ENCODE peak calls at places on chromosomes 5 and 9, in eight cellular contexts. E, Q, A, P, J, K, H and Y are unnamed samples. For H3K9me3, the result is how much of the 10 kb centered on the place peaks cover.

GRCh38 chr9:18238752-18239151 is 235.2 kb upstream of the ADAMTSL1 start:
- DNase-seq in A (no peak), E (no peak), J (no peak), Q (peak), H (no peak), K (no peak), P (no peak), Y (no peak)

GRCh38 chr9:16247188-16247875 is 623.1 kb downstream of the BNC2 start:
- DNase-seq in A (no peak), J (peak), Q (peak), P (no peak), K (no peak), E (no peak), H (no peak), Y (no peak)

GRCh38 chr9:8071445-8071798 is 271.8 kb upstream of the DMAC1 start:
- DNase-seq in A (no peak), Q (no peak), P (no peak), K (peak), E (no peak), J (no peak), H (no peak), Y (no peak)

GRCh38 chr5:148829248-148829594 is 2.8 kb downstream of the ADRB2 start:
- DNase-seq in E (no peak), J (no peak), K (no peak), A (no peak), Q (no peak), H (no peak), P (no peak), Y (no peak)

GRCh38 chr5:172113036-172113435 is 75.0 kb downstream of the STK10 start:
- DNase-seq in P (no peak), H (peak), E (no peak), J (no peak), A (no peak), K (peak), Q (no peak), Y (no peak)

GRCh38 chr5:168073991-168074800 is 217.2 kb upstream of the WWC1 start:
- DNase-seq in K (no peak), A (no peak), Q (peak), H (no peak), E (no peak), J (no peak), P (no peak), Y (no peak)

GRCh38 chr5:42952575-42952974 is 87.5 kb downstream of the ANXA2R start:
- DNase-seq in J (no peak), P (no peak), H (no peak), A (no peak), Q (no peak), E (no peak), K (no peak), Y (no peak)

GRCh38 chr5:82346376-82347212 is 68.4 kb upstream of the RPS23 start:
- DNase-seq in J (no peak), P (no peak), Q (no peak), E (no peak), A (no peak), H (no peak), K (peak), Y (no peak)

GRCh38 chr5:149838881-149839739 is 105.5 kb downstream of the PDE6A start:
- DNase-seq in Q (peak), A (no peak), J (peak), K (no peak), H (no peak), P (no peak), E (no peak), Y (no peak)

GRCh38 chr5:132104561-132104960 is 31.0 kb downstream of the CSF2 start:
- DNase-seq in E (no peak), J (no peak), H (no peak), Q (peak), P (no peak), A (no peak), K (no peak), Y (no peak)

GRCh38 chr9:128927731-128928411 is 7.1 kb downstream of the PHYHD1 start:
- DNase-seq in K (peak), J (peak), A (no peak), Q (peak), H (peak), P (no peak), E (no peak), Y (peak)

GRCh38 chr5:69213513-69214215 is 21.0 kb upstream of the CDK7 start:
- DNase-seq in H (no peak), E (peak), Q (peak), K (no peak), A (no peak), P (no peak), J (no peak), Y (no peak)

GRCh38 chr9:6757988-6758417 is 230 bp downstream of the KDM4C start:
- DNase-seq in H (no peak), K (no peak), A (no peak), P (no peak), Q (no peak), J (no peak), E (no peak), Y (no peak)

DNA sequence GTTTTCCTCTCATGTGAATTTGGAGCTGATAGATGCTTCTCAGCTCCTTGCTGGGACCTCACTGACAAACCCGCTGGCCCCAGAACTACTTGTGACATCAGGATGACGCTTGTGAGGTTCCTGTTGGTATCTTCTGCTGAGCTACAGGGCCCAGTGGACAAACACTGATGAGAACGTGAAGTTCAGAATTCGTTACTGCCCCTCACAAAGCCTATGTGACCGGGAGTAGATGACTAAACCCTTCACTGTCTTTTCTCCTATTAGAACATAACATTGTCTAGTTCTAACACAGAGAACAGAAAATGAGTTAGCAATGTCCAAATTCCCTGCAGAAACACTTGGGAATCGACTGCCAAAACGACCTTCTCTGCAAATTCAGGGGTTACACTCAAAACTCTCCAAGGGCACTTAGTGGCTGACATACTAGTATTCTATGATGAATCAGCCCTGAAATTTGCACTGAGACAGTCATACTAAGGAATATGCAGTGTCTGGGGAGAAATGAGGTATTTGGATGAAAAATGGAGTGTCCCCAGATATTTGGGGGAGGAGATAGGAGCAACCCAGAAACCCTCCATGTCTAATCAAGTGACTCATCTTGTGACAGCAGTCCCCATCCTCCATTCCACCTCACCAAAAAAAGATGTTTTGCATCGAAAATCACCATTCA is 143.2 kb upstream of the TRIM32 start:
- DNase-seq in K (peak), P (no peak), A (no peak), E (no peak), Q (peak), H (no peak), J (no peak), Y (no peak)
- H3K9me3 ChIP-seq in K (under half), P (under half), A (under half), E (under half), Q (under half), H (under half), J (under half), Y (under half)

DNA sequence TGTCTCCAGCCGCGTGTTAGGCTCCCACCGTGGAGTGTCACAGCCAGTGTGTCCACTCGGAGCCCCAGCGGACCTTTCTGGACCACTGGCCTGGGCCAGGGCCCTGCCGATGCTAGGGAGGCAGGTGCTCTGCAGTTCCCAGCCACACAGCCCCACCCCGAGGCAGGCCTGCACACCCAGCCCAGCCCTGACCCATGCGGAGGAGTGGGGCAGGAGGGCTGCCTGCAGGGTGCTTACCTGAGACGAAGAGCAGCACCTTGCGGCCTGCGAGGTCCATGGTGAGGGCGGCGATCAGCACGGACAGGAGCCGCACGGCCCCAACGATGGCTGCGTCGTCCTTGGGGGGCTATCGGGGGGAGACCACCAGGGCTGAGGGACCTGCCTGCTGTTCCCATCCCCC is 5.2 kb downstream of the SLC2A6 start:
- DNase-seq in H (no peak), P (no peak), J (no peak), A (no peak), Q (no peak), K (no peak), E (no peak), Y (no peak)
- H3K4me3 ChIP-seq in H (no peak), P (no peak), J (no peak), A (no peak), Q (no peak), K (no peak), E (no peak), Y (no peak)

GRCh38 chr9:89428901-89429890 is 68.7 kb downstream of the SEMA4D start:
- DNase-seq in K (no peak), E (no peak), P (no peak), A (no peak), Q (no peak), J (no peak), H (peak), Y (peak)
- TF ChIP-seq CTCF in K (no peak), E (peak), P (peak), A (no peak), Q (peak), J (no peak), H (peak), Y (peak)

GRCh38 chr5:179054876-179055275 is 5.3 kb upstream of the ZNF354C start:
- DNase-seq in E (no peak), Q (no peak), H (no peak), A (no peak), J (no peak), K (no peak), P (no peak), Y (no peak)
- H3K9me3 ChIP-seq in E (under half), Q (under half), H (under half), A (under half), J (under half), K (under half), P (under half), Y (under half)

GRCh38 chr9:134324359-134325095 is 1.7 kb upstream of the RXRA start:
- DNase-seq in Q (no peak), E (no peak), P (peak), A (no peak), K (peak), H (no peak), J (no peak), Y (no peak)
- H3K4me3 ChIP-seq in Q (no peak), E (peak), P (peak), A (peak), K (peak), H (no peak), J (peak), Y (peak)

DNA sequence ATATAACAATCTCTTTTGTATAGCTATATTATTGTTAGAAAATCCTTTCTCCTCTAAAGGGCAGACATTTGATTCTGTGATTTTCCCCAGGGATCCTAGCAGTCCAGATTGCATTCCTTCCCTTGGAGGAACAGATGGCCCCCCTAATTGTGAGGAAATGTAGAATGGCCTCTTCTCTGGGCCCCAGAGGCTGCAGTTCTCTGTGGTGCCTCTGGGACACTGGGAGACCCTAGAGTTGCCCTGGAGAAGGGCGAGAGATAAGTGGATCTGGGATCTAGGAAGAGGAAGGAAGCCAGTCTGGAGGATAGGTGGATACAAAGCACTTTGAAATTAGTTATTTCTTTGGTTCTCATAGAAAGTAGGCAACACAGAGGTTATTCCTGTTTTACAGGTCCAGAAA is 1.9 kb upstream of the HINT2 start:
- DNase-seq in H (no peak), P (no peak), A (no peak), K (no peak), J (peak), E (no peak), Q (no peak), Y (no peak)
- TF ChIP-seq CTCF in H (no peak), P (no peak), A (no peak), K (no peak), J (no peak), E (peak), Q (no peak), Y (no peak)

DNA sequence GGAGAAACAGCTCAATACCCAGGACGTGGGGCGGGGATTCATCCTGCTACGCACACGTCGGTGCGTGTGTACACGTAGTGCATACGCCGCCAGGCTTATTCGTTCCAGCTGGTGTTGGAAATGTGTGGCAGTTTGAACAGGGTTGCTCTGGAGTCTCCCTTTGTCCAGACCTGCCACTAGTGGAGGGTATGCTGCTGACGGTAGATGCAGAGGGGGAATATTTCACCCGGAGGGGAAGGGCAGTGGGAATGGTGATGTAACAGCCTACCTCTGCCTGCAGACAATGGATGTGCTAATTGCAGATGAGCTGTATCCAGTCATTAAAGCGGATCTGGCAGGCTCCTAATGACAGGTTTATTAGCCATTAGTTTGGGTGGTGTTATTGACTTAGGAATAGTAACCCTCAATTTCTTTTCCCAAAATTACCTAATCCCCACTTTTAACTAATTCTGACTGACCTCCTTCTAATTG is 142.7 kb downstream of the PAX5 start:
- DNase-seq in E (no peak), K (no peak), Q (no peak), A (no peak), H (no peak), J (no peak), P (peak), Y (no peak)
- H3K9me3 ChIP-seq in E (under half), K (under half), Q (under half), A (under half), H (under half), J (under half), P (under half), Y (under half)

DNA sequence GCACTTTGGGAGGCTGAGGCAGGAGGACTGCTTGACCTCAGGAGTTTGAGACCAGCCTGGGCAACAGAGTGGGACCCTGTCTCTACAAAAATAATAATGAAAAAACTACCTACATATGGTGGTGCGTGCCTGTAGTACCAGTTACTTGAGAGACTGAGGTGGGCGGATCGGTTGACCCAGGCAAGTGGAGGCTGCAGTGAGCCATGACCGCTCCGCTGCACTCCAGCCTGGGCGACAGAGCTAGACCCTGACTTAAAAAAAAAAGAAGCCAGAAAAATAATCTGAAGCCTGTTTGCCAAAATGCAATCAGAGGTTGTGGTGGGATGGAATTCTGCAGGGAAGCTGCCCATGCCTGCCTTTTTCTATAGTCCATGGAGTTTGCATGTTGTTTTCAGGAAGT is 50.4 kb upstream of the GGTA1 start:
- DNase-seq in H (no peak), A (no peak), J (no peak), K (no peak), P (no peak), E (no peak), Q (no peak), Y (no peak)
- H3K4me3 ChIP-seq in H (no peak), A (no peak), J (no peak), K (peak), P (no peak), E (no peak), Q (no peak), Y (no peak)

DNA sequence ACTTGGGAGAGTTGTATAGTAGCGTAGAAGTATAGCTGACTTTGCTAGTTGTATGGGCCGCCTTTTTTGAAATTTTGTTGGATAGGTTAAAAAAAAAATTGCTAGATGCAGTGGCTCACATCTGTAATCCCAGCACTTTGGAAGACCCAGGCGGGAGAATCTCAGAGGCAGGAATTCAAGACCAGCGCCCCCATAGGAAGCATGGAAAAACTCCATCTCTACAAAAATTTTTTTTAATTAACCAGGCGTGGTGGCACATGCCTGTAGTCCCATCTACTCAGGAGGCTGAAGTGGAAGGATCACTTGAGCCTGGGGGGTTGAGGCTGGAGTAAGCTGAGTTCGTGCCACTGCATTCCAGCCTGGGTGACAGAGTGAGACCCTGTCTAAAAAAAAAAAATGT is 59.2 kb downstream of the SMC5 start:
- DNase-seq in K (no peak), H (no peak), Q (no peak), P (no peak), E (no peak), J (no peak), A (no peak), Y (peak)
- TF ChIP-seq CTCF in K (no peak), H (no peak), Q (no peak), P (no peak), E (peak), J (no peak), A (no peak), Y (no peak)